ENCODE peak calls at places on chromosome 9, in eight cellular contexts. I is GM04503, F is A549, G is PC-3, Z is NCI-H1092 treated with DMSO at 0.1 percent for 48 hours, W is T1000, T is globus pallidus, E is amniotic stem cell. P is an unnamed sample.
A peak's percentile ranks its signal among the peaks of the same experiment; 100 is the strongest.

GRCh38 chr9:114829686-114830085 is 23.8 kb upstream of the TNFSF15 start:
- DNase-seq in I (no peak), T (no peak), E (no peak), G (no peak), F (no peak), W (no peak), Z (no peak), P (no peak)

GRCh38 chr9:134341306-134341705 is 15.1 kb downstream of the RXRA start:
- DNase-seq in Z (no peak), T (no peak), W (no peak), E (no peak), I (no peak), G (no peak), F (no peak), P (peak; percentile 68)

GRCh38 chr9:129885018-129885669 is 49.9 kb downstream of the USP20 start:
- DNase-seq in T (peak; percentile 37), G (peak; percentile 48), I (no peak), Z (peak; percentile 70), E (no peak), F (no peak), W (no peak), P (peak; percentile 46)

GRCh38 chr9:131579789-131580211 is 34.5 kb downstream of the PRRT1B start:
- DNase-seq in E (no peak), W (no peak), F (no peak), T (peak; percentile 32), G (no peak), Z (no peak), I (no peak), P (no peak)

GRCh38 chr9:135573124-135573523 is 11.6 kb downstream of the PAEP start:
- DNase-seq in F (no peak), W (no peak), Z (no peak), E (no peak), T (no peak), G (no peak), I (no peak), P (no peak)

GRCh38 chr9:94932647-94933415 is 206.3 kb downstream of the AOPEP start:
- DNase-seq in T (no peak), W (no peak), F (no peak), G (no peak), E (no peak), Z (no peak), I (no peak), P (no peak)

GRCh38 chr9:98419260-98419603 is 163.8 kb upstream of the TBC1D2 start:
- DNase-seq in W (no peak), F (no peak), G (no peak), E (no peak), Z (no peak), T (no peak), I (no peak), P (no peak)

GRCh38 chr9:115035872-115036612 is 81.9 kb downstream of the TNC start:
- DNase-seq in E (peak; percentile 39), Z (no peak), T (peak; percentile 46), I (peak; percentile 58), W (no peak), F (no peak), G (no peak), P (no peak)

GRCh38 chr9:134681061-134681661 is 39.6 kb downstream of the COL5A1 start:
- DNase-seq in Z (no peak), E (no peak), W (no peak), T (no peak), G (no peak), I (no peak), F (no peak), P (no peak)

GRCh38 chr9:76602191-76602590 is 143.2 kb downstream of the GCNT1 start:
- DNase-seq in E (no peak), W (no peak), F (no peak), T (no peak), G (no peak), I (no peak), Z (no peak), P (no peak)

GRCh38 chr9:95815153-95815552 is 60.3 kb upstream of the ERCC6L2 start:
- DNase-seq in W (no peak), F (no peak), E (no peak), G (peak; percentile 56), I (no peak), T (no peak), Z (no peak), P (no peak)

GRCh38 chr9:81517954-81518353 is 171.4 kb downstream of the TLE1 start:
- DNase-seq in W (no peak), T (no peak), E (no peak), G (no peak), Z (peak; percentile 54), I (no peak), F (no peak), P (no peak)

GRCh38 chr9:131045300-131046092 is 36.5 kb downstream of the LAMC3 start:
- DNase-seq in G (no peak), T (no peak), I (no peak), Z (no peak), E (no peak), F (peak; percentile 27), W (no peak), P (no peak)

GRCh38 chr9:117414220-117414905 is 494 bp downstream of the ASTN2 start:
- DNase-seq in W (no peak), F (no peak), T (peak; percentile 55), I (no peak), G (no peak), Z (peak; percentile 61), E (no peak), P (no peak)

GRCh38 chr9:88215181-88216131 is 77.2 kb upstream of the SPATA31C2 start:
- DNase-seq in W (no peak), E (no peak), F (no peak), T (no peak), G (no peak), Z (no peak), I (no peak), P (no peak)

GRCh38 chr9:116030532-116030931 is 123.1 kb upstream of the PAPPA start:
- DNase-seq in G (no peak), T (no peak), Z (no peak), F (no peak), I (peak; percentile 51), W (no peak), E (no peak), P (no peak)

GRCh38 chr9:114153761-114154596 is 1.4 kb upstream of the COL27A1 start:
- DNase-seq in W (peak; percentile 2), I (no peak), G (peak; percentile 44), Z (no peak), T (no peak), E (peak; percentile 24), F (peak; percentile 71), P (no peak)

GRCh38 chr9:85726737-85727136 is 15.0 kb downstream of the AGTPBP1 start:
- DNase-seq in W (no peak), I (no peak), Z (no peak), F (no peak), E (no peak), T (no peak), G (no peak), P (no peak)

GRCh38 chr9:95382433-95382832 is 64.9 kb upstream of the FANCC start:
- DNase-seq in W (no peak), F (no peak), G (peak; percentile 38), E (no peak), Z (no peak), I (no peak), T (no peak), P (no peak)

GRCh38 chr9:128182872-128183528 is 8.4 kb downstream of the CIZ1 start:
- DNase-seq in E (no peak), T (no peak), I (no peak), G (no peak), W (no peak), F (no peak), Z (no peak), P (no peak)

GRCh38 chr9:107810493-107810931 is 320.9 kb upstream of the KLF4 start:
- DNase-seq in I (no peak), T (no peak), F (no peak), W (no peak), Z (no peak), E (no peak), G (peak; percentile 29), P (no peak)

GRCh38 chr9:81083821-81084512 is 605.4 kb downstream of the TLE1 start:
- DNase-seq in Z (no peak), G (peak; percentile 59), T (no peak), E (peak; percentile 35), F (no peak), W (peak; percentile 23), I (peak; percentile 40), P (no peak)

GRCh38 chr9:33109850-33110595 is 33.5 kb upstream of the SMU1 start:
- DNase-seq in F (no peak), G (no peak), I (no peak), Z (no peak), T (no peak), E (no peak), W (no peak), P (no peak)

GRCh38 chr9:127915801-127916664 is 808 bp downstream of the ST6GALNAC4 start:
- DNase-seq in E (no peak), W (no peak), T (no peak), Z (no peak), F (no peak), G (no peak), I (no peak), P (no peak)

GRCh38 chr9:120378680-120379079 is 201.3 kb downstream of the CDK5RAP2 start:
- DNase-seq in W (no peak), E (no peak), I (no peak), Z (no peak), G (no peak), T (no peak), F (no peak), P (no peak)

GRCh38 chr9:38634315-38634714 is 13.9 kb upstream of the ANKRD18A start:
- DNase-seq in E (no peak), G (no peak), Z (no peak), F (no peak), T (no peak), W (no peak), I (no peak), P (no peak)

GRCh38 chr9:126125577-126125976 is 201.1 kb upstream of the MVB12B start:
- DNase-seq in G (peak; percentile 29), Z (no peak), T (no peak), F (no peak), E (no peak), I (no peak), W (no peak), P (peak; percentile 28)

GRCh38 chr9:708556-709432 is 132.7 kb upstream of the DMRT1 start:
- DNase-seq in E (no peak), G (no peak), I (no peak), F (no peak), W (no peak), Z (no peak), T (no peak), P (no peak)

GRCh38 chr9:38129366-38129765 is 60.3 kb upstream of the SHB start:
- DNase-seq in T (no peak), E (no peak), Z (no peak), I (no peak), W (no peak), G (no peak), F (no peak), P (no peak)

GRCh38 chr9:32502459-32502858 is 23.5 kb downstream of the RIGI start:
- DNase-seq in T (no peak), F (no peak), I (no peak), W (no peak), G (peak; percentile 86), E (no peak), Z (no peak), P (no peak)

GRCh38 chr9:77944556-77945261 is 86.9 kb downstream of the GNAQ start:
- DNase-seq in Z (no peak), G (no peak), F (no peak), I (no peak), W (no peak), T (peak; percentile 26), E (no peak), P (peak; percentile 54)

GRCh38 chr9:117763314-117763713 is 59.1 kb downstream of the TLR4 start:
- DNase-seq in I (peak; percentile 36), Z (no peak), W (peak; percentile 24), F (no peak), E (no peak), G (no peak), T (no peak), P (no peak)

GRCh38 chr9:115395511-115396021 is 277.6 kb upstream of the TNC start:
- DNase-seq in E (no peak), I (no peak), Z (peak; percentile 58), G (peak; percentile 73), W (no peak), F (no peak), T (no peak), P (no peak)

GRCh38 chr9:120394058-120394669 is 185.8 kb downstream of the CDK5RAP2 start:
- DNase-seq in T (no peak), W (peak; percentile 7), Z (no peak), I (peak; percentile 65), G (peak; percentile 90), F (no peak), E (peak; percentile 72), P (no peak)